ENCODE peak calls at places on chromosome 13, in six cellular contexts. N, D, E, H, G and B are unnamed samples.

GRCh38 chr13:94712812-94713555 is 639 bp upstream of the SOX21 start:
- DNase-seq in N (no peak), D (peak; percentile 73), E (no peak), H (no peak), G (no peak), B (no peak)

GRCh38 chr13:112994084-112994780 is 25.2 kb downstream of the MCF2L start:
- DNase-seq in N (no peak), D (no peak), E (no peak), H (no peak), G (no peak), B (no peak)

GRCh38 chr13:110216006-110216402 is 91.0 kb downstream of the COL4A1 start:
- DNase-seq in N (no peak), D (no peak), E (no peak), H (no peak), G (no peak), B (no peak)

GRCh38 chr13:98937911-98938381 is 39.9 kb downstream of the DOCK9 start:
- DNase-seq in N (no peak), D (no peak), E (no peak), H (no peak), G (no peak), B (no peak)

GRCh38 chr13:90416519-90416918 is 931.0 kb upstream of the MIR17HG start:
- DNase-seq in N (no peak), D (no peak), E (no peak), H (no peak), G (no peak), B (no peak)

GRCh38 chr13:46665630-46666482 is 112.9 kb downstream of the LRCH1 start:
- DNase-seq in N (no peak), D (peak; percentile 22), E (no peak), H (no peak), G (no peak), B (no peak)

GRCh38 chr13:59963383-59963782 is 200.3 kb downstream of the DIAPH3 start:
- DNase-seq in N (no peak), D (no peak), E (no peak), H (no peak), G (no peak), B (no peak)

GRCh38 chr13:99144306-99144705 is 56.3 kb upstream of the UBAC2 start:
- DNase-seq in N (no peak), D (no peak), E (no peak), H (no peak), G (no peak), B (no peak)

GRCh38 chr13:43232866-43233265 is 209.5 kb downstream of the DNAJC15 start:
- DNase-seq in N (no peak), D (no peak), E (no peak), H (no peak), G (no peak), B (no peak)

GRCh38 chr13:34044041-34044440 is 226.1 kb downstream of the RFC3 start:
- DNase-seq in N (no peak), D (no peak), E (no peak), H (no peak), G (no peak), B (no peak)

GRCh38 chr13:25752957-25753540 is 298.8 kb downstream of the SHISA2 start:
- DNase-seq in N (no peak), D (peak; percentile 45), E (no peak), H (peak; percentile 51), G (peak; percentile 27), B (peak; percentile 18)

GRCh38 chr13:94181461-94182107 is 297.9 kb downstream of the DCT start:
- DNase-seq in N (no peak), D (peak; percentile 8), E (no peak), H (no peak), G (no peak), B (no peak)

GRCh38 chr13:46552302-46552680 is 679 bp upstream of the LRCH1 start:
- DNase-seq in N (no peak), D (no peak), E (no peak), H (no peak), G (peak; percentile 22), B (no peak)

GRCh38 chr13:45630791-45631190 is 15.3 kb upstream of the ERICH6B start:
- DNase-seq in N (no peak), D (no peak), E (no peak), H (no peak), G (no peak), B (no peak)

GRCh38 chr13:39784347-39784746 is 128.9 kb downstream of the COG6 start:
- DNase-seq in N (no peak), D (no peak), E (no peak), H (no peak), G (no peak), B (peak; percentile 2)

GRCh38 chr13:106490887-106491321 is 44.6 kb downstream of the EFNB2 start:
- DNase-seq in N (no peak), D (no peak), E (no peak), H (no peak), G (no peak), B (no peak)

DNA sequence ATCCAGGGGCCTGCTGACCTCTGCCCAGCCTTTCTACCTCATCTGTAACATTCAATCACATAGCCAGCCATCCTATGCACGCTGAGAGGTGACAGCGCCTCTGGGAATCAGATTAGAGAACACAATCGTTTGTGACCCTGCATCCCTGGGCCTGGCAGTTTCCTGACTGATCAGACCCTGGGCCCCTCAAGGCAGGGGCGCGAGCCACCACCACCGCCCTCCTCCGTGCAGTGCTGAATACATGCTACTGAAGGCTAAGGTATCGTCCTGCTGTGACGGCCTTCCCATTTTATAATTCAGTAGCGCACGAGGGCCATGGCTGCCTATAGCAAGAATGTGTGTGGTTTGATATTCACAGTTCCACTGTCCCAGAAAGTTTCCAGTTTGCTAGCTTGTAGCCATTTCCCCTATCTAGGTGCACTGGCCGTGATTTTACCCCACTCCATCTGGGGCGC is 1.2 kb downstream of the TMTC4 start:
- DNase-seq in N (no peak), D (peak; percentile 27), E (no peak), H (peak; percentile 57), G (no peak), B (no peak)
- H3K27ac ChIP-seq in N (no peak overlapping the region), D (peak overlapping the region; percentile 60), E (peak overlapping the region; percentile 55), H (no peak overlapping the region), G (peak overlapping the region; percentile 58), B (peak overlapping the region; percentile 47)

DNA sequence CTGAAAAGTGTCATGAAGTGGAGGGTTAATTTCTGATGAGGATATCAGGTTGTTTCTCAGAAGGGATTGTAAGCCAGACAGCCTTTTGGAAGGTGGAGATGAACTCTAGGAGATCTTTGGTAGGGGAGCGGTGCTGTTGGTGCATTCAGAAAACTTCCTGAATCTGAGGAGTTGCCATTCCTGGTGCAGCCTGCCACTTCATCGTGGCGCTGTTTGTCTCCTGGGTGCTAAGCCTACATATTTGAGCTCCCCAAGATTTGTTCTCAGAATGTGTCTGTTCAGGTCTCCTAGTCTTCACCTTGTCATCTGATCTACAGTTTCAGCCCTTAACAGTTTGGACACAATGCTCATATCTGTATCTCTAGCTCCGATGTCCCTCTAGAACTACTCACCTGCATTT is 285.6 kb downstream of the MTUS2 start:
- DNase-seq in N (no peak), D (peak; percentile 3), E (no peak), H (no peak), G (no peak), B (no peak)
- TF ChIP-seq CTCF in N (no peak), D (peak; percentile 13), E (no peak), H (no peak), G (no peak), B (no peak)

DNA sequence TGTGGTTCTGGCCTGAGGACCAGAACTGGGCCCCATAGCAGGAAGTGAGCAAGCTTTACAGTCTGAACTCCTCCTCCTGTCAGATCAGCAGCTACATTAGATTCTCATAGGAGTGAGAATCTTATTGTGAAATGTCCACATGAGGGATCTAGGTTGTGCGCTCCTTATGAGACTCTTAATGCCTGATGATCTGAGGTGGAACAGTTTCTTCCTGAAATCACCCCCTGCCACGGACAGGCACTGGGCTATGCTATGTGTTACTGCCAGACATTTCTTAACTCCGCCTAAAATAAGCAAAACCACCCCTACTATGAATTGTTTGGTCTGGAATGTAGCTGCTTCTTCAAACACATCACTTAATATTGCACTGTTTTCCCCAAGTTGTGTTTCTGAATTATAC is 4.6 kb downstream of the FBXL3 start:
- DNase-seq in N (no peak), D (peak; percentile 19), E (no peak), H (no peak), G (no peak), B (no peak)
- H3K4me3 ChIP-seq in N (no peak overlapping the region), D (no peak overlapping the region), E (no peak overlapping the region), H (no peak overlapping the region), G (no peak overlapping the region), B (no peak overlapping the region)

GRCh38 chr13:49058761-49059160 is 83.0 kb downstream of the FNDC3A start:
- DNase-seq in N (no peak), D (no peak), E (no peak), H (no peak), G (no peak), B (no peak)

GRCh38 chr13:49062297-49062896 is 86.7 kb downstream of the FNDC3A start:
- DNase-seq in N (no peak), D (no peak), E (no peak), H (no peak), G (no peak), B (no peak)

GRCh38 chr13:49063526-49063925 is 87.8 kb downstream of the FNDC3A start:
- DNase-seq in N (no peak), D (no peak), E (no peak), H (no peak), G (no peak), B (no peak)

GRCh38 chr13:49064459-49064858 is 88.7 kb downstream of the FNDC3A start:
- DNase-seq in N (no peak), D (no peak), E (no peak), H (no peak), G (no peak), B (no peak)

GRCh38 chr13:49060698-49061387 is 85.1 kb downstream of the FNDC3A start:
- DNase-seq in N (no peak), D (no peak), E (no peak), H (no peak), G (no peak), B (no peak)
- H3K27ac ChIP-seq in N (no peak overlapping the region), D (no peak overlapping the region), E (no peak overlapping the region), H (no peak overlapping the region), G (no peak overlapping the region), B (no peak overlapping the region)